ENCODE peak calls at places on chromosome 14, in nine cellular contexts. Q is neuronal stem cell, Y is adipocyte, S is GM23248, F is left ventricle myocardium inferior, N is right lobe of liver, R is right cardiac atrium, V is GM12878, J is BE2C. O is an unnamed sample. For H3K4me1, the result is how much of the 10 kb centered on the place peaks cover.

GRCh38 chr14:36627981-36628380 is 33.7 kb upstream of the PAX9 start:
- DNase-seq in Q (no peak), Y (peak), S (no peak), F (no peak), N (no peak), R (no peak), V (no peak), J (no peak), O (no peak)

GRCh38 chr14:69046468-69046867 is 67.4 kb upstream of the ACTN1 start:
- DNase-seq in Q (no peak), Y (peak), S (peak), F (no peak), N (no peak), R (peak), V (no peak), J (peak), O (no peak)

GRCh38 chr14:101191882-101192660 is 288.5 kb upstream of the RTL1 start:
- DNase-seq in Q (no peak), Y (no peak), S (no peak), F (no peak), N (peak), R (no peak), V (no peak), J (no peak), O (no peak)

GRCh38 chr14:94100847-94101246 is 9.7 kb upstream of the IFI27 start:
- DNase-seq in Q (no peak), Y (peak), S (peak), F (no peak), N (no peak), R (no peak), V (no peak), J (no peak), O (no peak)

GRCh38 chr14:56514663-56515371 is 64.8 kb upstream of the TMEM260 start:
- DNase-seq in Q (no peak), Y (no peak), S (peak), F (no peak), N (no peak), R (no peak), V (no peak), J (peak), O (no peak)

GRCh38 chr14:28382460-28383220 is 383.9 kb upstream of the FOXG1 start:
- DNase-seq in Q (no peak), Y (peak), S (no peak), F (no peak), N (no peak), R (no peak), V (no peak), J (no peak), O (no peak)

GRCh38 chr14:95428557-95428956 is 87.9 kb downstream of the SYNE3 start:
- DNase-seq in Q (no peak), Y (no peak), S (no peak), F (no peak), N (no peak), R (no peak), V (no peak), J (no peak), O (no peak)

GRCh38 chr14:96246535-96246839 is 9.5 kb upstream of the BDKRB1 start:
- DNase-seq in Q (no peak), Y (peak), S (peak), F (no peak), N (no peak), R (no peak), V (no peak), J (peak), O (no peak)

GRCh38 chr14:104515811-104516780 is 63.5 kb upstream of the C14orf180 start:
- DNase-seq in Q (no peak), Y (no peak), S (no peak), F (no peak), N (no peak), R (no peak), V (no peak), J (no peak), O (no peak)

GRCh38 chr14:102316746-102317563 is 2.6 kb upstream of the ZNF839 start:
- DNase-seq in Q (peak), Y (peak), S (peak), F (peak), N (peak), R (peak), V (peak), J (peak), O (peak)

GRCh38 chr14:89249296-89249565 is 167.8 kb downstream of the FOXN3 start:
- DNase-seq in Q (no peak), Y (no peak), S (no peak), F (no peak), N (no peak), R (no peak), V (no peak), J (no peak), O (no peak)

GRCh38 chr14:70213721-70214282 is 25.1 kb upstream of the SLC8A3 start:
- DNase-seq in Q (no peak), Y (no peak), S (no peak), F (no peak), N (no peak), R (no peak), V (no peak), J (no peak), O (no peak)

GRCh38 chr14:104735830-104736642 is 12.0 kb downstream of the ADSS1 start:
- DNase-seq in Q (no peak), Y (peak), S (peak), F (peak), N (peak), R (peak), V (no peak), J (no peak), O (no peak)

GRCh38 chr14:51862839-51863235 is 2.4 kb downstream of the GNG2 start:
- DNase-seq in Q (no peak), Y (no peak), S (no peak), F (no peak), N (no peak), R (no peak), V (no peak), J (no peak), O (no peak)
- H3K4me1 ChIP-seq in Q (under half), Y (under half), S (under half), F (under half), N (under half), R (under half), V (under half), J (under half), O (under half)

DNA sequence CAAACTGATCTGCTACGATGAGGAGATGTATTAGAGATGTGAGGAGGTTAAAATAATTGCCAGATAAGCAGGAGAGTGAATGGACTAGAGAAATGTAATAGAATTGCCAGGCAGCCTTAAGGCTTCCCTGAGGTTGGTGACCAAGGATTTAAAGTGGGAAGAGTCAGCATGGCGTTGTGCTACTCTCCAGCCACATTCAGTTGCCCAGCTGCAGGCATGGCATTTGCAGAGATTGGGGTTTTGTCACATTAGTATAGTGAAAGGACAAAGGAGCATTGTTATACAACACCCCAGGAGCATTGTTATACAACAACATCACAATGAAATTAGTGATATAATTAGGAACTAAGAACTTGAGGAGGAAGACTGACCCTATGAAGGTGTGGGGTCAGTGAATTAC is 31.7 kb downstream of the MARK3 start:
- DNase-seq in Q (no peak), Y (no peak), S (no peak), F (no peak), N (no peak), R (no peak), V (no peak), J (no peak), O (no peak)
- H3K4me1 ChIP-seq in Q (under half), Y (under half), S (under half), F (under half), N (under half), R (under half), V (under half), J (under half), O (under half)

GRCh38 chr14:99570542-99571302 is 33.3 kb downstream of the CCDC85C start:
- DNase-seq in Q (no peak), Y (no peak), S (no peak), F (no peak), N (no peak), R (no peak), V (no peak), J (no peak), O (no peak)
- H3K4me1 ChIP-seq in Q (half or more), Y (under half), S (under half), F (half or more), N (half or more), R (under half), V (under half), J (half or more), O (half or more)

GRCh38 chr14:92794547-92794941 is 439 bp downstream of the GOLGA5 start:
- DNase-seq in Q (no peak), Y (peak), S (peak), F (peak), N (no peak), R (peak), V (no peak), J (peak), O (no peak)
- H3K4me1 ChIP-seq in Q (under half), Y (under half), S (under half), F (under half), N (under half), R (under half), V (under half), J (under half), O (under half)

GRCh38 chr14:23174266-23174665 is 9.2 kb downstream of the SLC7A8 start:
- DNase-seq in Q (no peak), Y (peak), S (peak), F (no peak), N (no peak), R (no peak), V (no peak), J (no peak), O (no peak)

GRCh38 chr14:23174785-23175184 is 8.7 kb downstream of the SLC7A8 start:
- DNase-seq in Q (no peak), Y (no peak), S (no peak), F (no peak), N (no peak), R (no peak), V (no peak), J (no peak), O (no peak)

GRCh38 chr14:23177181-23177580 is 6.3 kb downstream of the SLC7A8 start:
- DNase-seq in Q (no peak), Y (no peak), S (no peak), F (no peak), N (no peak), R (no peak), V (no peak), J (no peak), O (no peak)

GRCh38 chr14:23173796-23174195 is 9.7 kb downstream of the SLC7A8 start:
- DNase-seq in Q (no peak), Y (no peak), S (no peak), F (no peak), N (no peak), R (no peak), V (no peak), J (no peak), O (no peak)

GRCh38 chr14:23175823-23176222 is 7.6 kb downstream of the SLC7A8 start:
- DNase-seq in Q (no peak), Y (peak), S (peak), F (no peak), N (no peak), R (no peak), V (no peak), J (no peak), O (no peak)
- H3K4me1 ChIP-seq in Q (under half), Y (under half), S (under half), F (under half), N (under half), R (under half), V (under half), J (under half), O (under half)

GRCh38 chr14:99596772-99597171 is 7.2 kb downstream of the CCDC85C start:
- DNase-seq in Q (no peak), Y (no peak), S (no peak), F (no peak), N (peak), R (no peak), V (no peak), J (no peak), O (peak)

GRCh38 chr14:99597911-99598600 is 6.0 kb downstream of the CCDC85C start:
- DNase-seq in Q (no peak), Y (no peak), S (no peak), F (no peak), N (no peak), R (no peak), V (no peak), J (no peak), O (no peak)

GRCh38 chr14:99595524-99595923 is 8.5 kb downstream of the CCDC85C start:
- DNase-seq in Q (no peak), Y (no peak), S (no peak), F (no peak), N (no peak), R (no peak), V (no peak), J (no peak), O (no peak)

GRCh38 chr14:99595034-99595433 is 9.0 kb downstream of the CCDC85C start:
- DNase-seq in Q (no peak), Y (no peak), S (no peak), F (no peak), N (no peak), R (no peak), V (peak), J (no peak), O (no peak)

DNA sequence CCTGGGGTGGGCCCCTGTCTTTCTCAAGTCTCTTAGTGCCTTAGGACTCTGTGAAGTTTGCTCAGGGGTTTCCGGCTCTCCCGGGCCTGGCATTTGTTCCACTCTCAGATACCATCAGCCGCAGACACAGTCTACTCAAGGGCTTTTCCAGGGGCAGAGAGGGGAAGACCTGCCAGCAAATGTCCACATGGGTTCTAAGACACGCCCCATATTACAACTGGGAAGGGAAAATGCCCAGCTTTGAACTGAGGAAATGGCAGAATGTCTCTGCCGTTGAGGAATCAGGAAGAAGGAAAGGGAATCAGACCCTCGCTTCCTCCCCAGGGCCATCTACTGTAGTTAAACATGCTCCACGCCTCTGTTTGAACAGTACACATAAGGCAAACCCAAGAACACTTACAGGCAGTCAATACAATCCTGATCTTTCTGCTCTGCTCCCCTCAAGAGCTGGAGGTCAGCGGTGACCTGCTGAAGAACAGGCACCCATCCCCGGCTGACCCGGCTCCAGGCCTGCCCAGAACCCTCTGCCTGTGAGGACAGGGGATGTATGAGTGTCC is 7.9 kb downstream of the CCDC85C start:
- DNase-seq in Q (no peak), Y (no peak), S (no peak), F (no peak), N (no peak), R (no peak), V (no peak), J (peak), O (no peak)
- H3K4me1 ChIP-seq in Q (under half), Y (under half), S (under half), F (half or more), N (under half), R (under half), V (under half), J (half or more), O (half or more)

GRCh38 chr14:73460691-73461127 is 2.4 kb upstream of the NUMB start:
- DNase-seq in Q (no peak), Y (peak), S (peak), F (no peak), N (no peak), R (no peak), V (no peak), J (peak), O (no peak)
- H3K4me1 ChIP-seq in Q (under half), Y (half or more), S (half or more), F (half or more), N (under half), R (under half), V (under half), J (under half), O (half or more)

GRCh38 chr14:63515240-63515639 is 27.9 kb downstream of the PPP2R5E start:
- DNase-seq in Q (no peak), Y (no peak), S (no peak), F (no peak), N (no peak), R (no peak), V (no peak), J (no peak), O (no peak)

GRCh38 chr14:63513756-63514155 is 29.4 kb downstream of the PPP2R5E start:
- DNase-seq in Q (no peak), Y (no peak), S (no peak), F (no peak), N (no peak), R (no peak), V (no peak), J (no peak), O (no peak)

GRCh38 chr14:63517354-63517753 is 25.8 kb downstream of the PPP2R5E start:
- DNase-seq in Q (no peak), Y (no peak), S (no peak), F (no peak), N (no peak), R (no peak), V (no peak), J (no peak), O (no peak)

GRCh38 chr14:63510538-63510937 is 32.6 kb downstream of the PPP2R5E start:
- DNase-seq in Q (no peak), Y (no peak), S (no peak), F (no peak), N (no peak), R (no peak), V (peak), J (no peak), O (no peak)

GRCh38 chr14:63512861-63513260 is 30.3 kb downstream of the PPP2R5E start:
- DNase-seq in Q (no peak), Y (no peak), S (no peak), F (no peak), N (no peak), R (no peak), V (peak), J (no peak), O (no peak)
- H3K4me1 ChIP-seq in Q (under half), Y (under half), S (under half), F (under half), N (under half), R (under half), V (under half), J (under half), O (under half)

O was measured in mucosa of descending colon.